ENCODE peak calls at places on chromosomes 1 and 21, in eight cellular contexts. O is cardiac muscle cell, R is GM10248, U is endothelial cell, Q is brain microvascular endothelial cell, Z is cardiac fibroblast, T is progenitor cell of endocrine pancreas, I is H1. W is an unnamed sample.

GRCh38 chr21:24045373-24045772 is 1561.9 kb downstream of the MRPL39 start:
- DNase-seq in R (no peak), Q (no peak), U (no peak), I (no peak), O (no peak), Z (no peak), T (no peak), W (no peak)

GRCh38 chr1:169105434-169106094 is 926 bp upstream of the ATP1B1 start:
- DNase-seq in O (no peak), I (peak; percentile 44), U (peak; percentile 57), T (peak; percentile 79), R (peak; percentile 66), Q (no peak), Z (peak; percentile 37), W (peak; percentile 46)

GRCh38 chr1:205748398-205749093 is 1.4 kb downstream of the NUCKS1 start:
- DNase-seq in T (no peak), O (peak; percentile 96), U (no peak), R (no peak), Q (peak; percentile 54), Z (peak; percentile 92), I (no peak), W (no peak)

GRCh38 chr1:6454856-6455751 is 10.9 kb downstream of the TNFRSF25 start:
- DNase-seq in Z (no peak), R (no peak), I (no peak), Q (no peak), T (no peak), U (peak; percentile 64), O (peak; percentile 29), W (no peak)

GRCh38 chr1:3062616-3063378 is 6.2 kb upstream of the PRDM16 start:
- DNase-seq in R (no peak), I (no peak), Z (no peak), O (no peak), Q (no peak), T (no peak), U (no peak), W (no peak)

GRCh38 chr1:43107664-43108063 is 64.4 kb downstream of the EBNA1BP2 start:
- DNase-seq in O (no peak), Q (no peak), T (no peak), Z (no peak), I (no peak), R (no peak), U (no peak), W (no peak)

GRCh38 chr1:117556976-117557375 is 48.9 kb upstream of the TENT5C start:
- DNase-seq in U (no peak), R (no peak), T (no peak), Z (no peak), Q (no peak), I (no peak), O (no peak), W (no peak)

GRCh38 chr1:233549404-233549803 is 64.5 kb upstream of the KCNK1 start:
- DNase-seq in Z (no peak), Q (no peak), T (no peak), I (no peak), U (no peak), R (no peak), O (no peak), W (no peak)

GRCh38 chr1:226548281-226549093 is at the start of gene STUM:
- DNase-seq in I (no peak), T (peak; percentile 27), U (peak; percentile 45), Z (peak; percentile 43), R (peak; percentile 52), O (peak; percentile 49), Q (no peak), W (peak; percentile 61)

GRCh38 chr1:211319892-211320291 is 6.7 kb upstream of the TRAF5 start:
- DNase-seq in Z (no peak), I (no peak), Q (no peak), R (no peak), U (no peak), T (no peak), O (no peak), W (no peak)

GRCh38 chr1:167105841-167106461 is 12.1 kb downstream of the STYXL2 start:
- DNase-seq in T (no peak), O (no peak), U (no peak), Q (no peak), R (no peak), I (no peak), Z (no peak), W (no peak)

GRCh38 chr1:193462629-193463320 is 276.4 kb upstream of the B3GALT2 start:
- DNase-seq in R (no peak), U (no peak), Z (peak; percentile 85), I (no peak), O (peak; percentile 93), Q (peak; percentile 9), T (no peak), W (no peak)

GRCh38 chr21:34280389-34280795 is 83.4 kb upstream of the KCNE2 start:
- DNase-seq in U (no peak), T (no peak), R (no peak), I (no peak), O (peak; percentile 69), Z (peak; percentile 64), Q (no peak), W (no peak)

GRCh38 chr21:44370027-44370735 is 16.8 kb downstream of the TRPM2 start:
- DNase-seq in Q (peak; percentile 2), O (peak; percentile 2), U (no peak), Z (no peak), R (no peak), T (no peak), I (no peak), W (peak; percentile 67)

GRCh38 chr1:206939131-206939530 is 7.1 kb downstream of the PIGR start:
- DNase-seq in R (no peak), Z (no peak), I (no peak), O (no peak), Q (no peak), U (no peak), T (no peak), W (no peak)

GRCh38 chr21:42923553-42924432 is 1.6 kb downstream of the ERVH48-1 start:
- DNase-seq in I (peak; percentile 88), Q (peak; percentile 77), T (peak; percentile 57), O (peak; percentile 91), U (peak; percentile 72), R (peak; percentile 86), Z (peak; percentile 92), W (peak; percentile 68)
- TF ChIP-seq CTCF in I (peak; percentile 68), Q (peak; percentile 85), T (peak; percentile 70), O (peak; percentile 79), U (peak; percentile 63), R (peak; percentile 63), Z (peak; percentile 79), W (peak; percentile 75)

DNA sequence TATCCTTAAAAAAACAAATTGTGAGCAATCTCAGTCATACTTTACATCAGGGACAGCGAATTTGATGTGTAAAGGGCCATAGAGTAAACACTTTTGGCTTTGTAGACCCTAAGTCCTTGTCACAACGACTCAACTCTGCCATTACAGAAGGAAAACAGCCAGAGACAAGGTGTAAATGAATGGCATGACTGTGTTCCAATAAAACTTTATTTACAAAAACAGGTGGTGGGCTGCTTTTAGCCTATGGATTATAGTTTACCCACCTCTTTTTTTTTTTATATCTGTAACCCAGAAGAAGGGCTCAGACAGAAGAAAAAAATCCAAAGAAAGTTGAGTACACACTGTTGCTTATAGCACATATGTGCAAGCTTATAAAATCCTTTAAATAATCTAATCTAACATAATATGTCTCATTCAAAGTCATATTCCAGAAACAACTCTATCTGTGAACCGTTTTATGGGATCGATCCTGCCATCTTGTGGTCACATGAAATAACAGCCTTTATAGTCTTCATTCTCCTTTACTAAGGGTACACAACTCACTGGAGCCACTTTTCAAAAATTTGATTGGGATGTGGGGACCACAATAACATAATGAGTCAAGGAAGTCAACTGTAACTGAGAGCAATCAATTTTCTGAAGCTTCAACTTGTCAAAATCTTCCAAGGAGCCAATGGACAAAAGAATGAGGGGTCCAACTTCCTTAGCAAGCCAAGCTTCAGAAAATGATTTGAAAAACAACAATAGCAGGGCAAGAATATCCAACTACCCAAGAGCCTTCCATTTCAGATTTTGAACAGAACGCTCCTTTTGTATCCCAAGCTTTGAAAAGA is 142.2 kb upstream of the KRTAP19-8 start:
- DNase-seq in Q (peak; percentile 39), I (no peak), T (no peak), Z (peak; percentile 64), U (no peak), R (peak; percentile 39), O (peak; percentile 72), W (peak; percentile 30)
- TF ChIP-seq CTCF in Q (peak; percentile 58), I (peak; percentile 46), T (peak; percentile 67), Z (peak; percentile 58), U (peak; percentile 52), R (peak; percentile 57), O (peak; percentile 70), W (peak; percentile 58)

GRCh38 chr1:18320051-18320450 is 160.7 kb upstream of the KLHDC7A start:
- DNase-seq in U (no peak), O (no peak), Q (no peak), I (no peak), Z (no peak), R (no peak), T (no peak), W (no peak)

GRCh38 chr1:18324246-18324645 is 156.5 kb upstream of the KLHDC7A start:
- DNase-seq in Q (no peak), U (no peak), T (no peak), I (no peak), Z (no peak), O (no peak), R (no peak), W (no peak)

GRCh38 chr1:18323259-18323658 is 157.5 kb upstream of the KLHDC7A start:
- DNase-seq in I (no peak), T (no peak), R (no peak), U (no peak), Q (no peak), O (no peak), Z (no peak), W (no peak)

GRCh38 chr1:18325151-18325550 is 155.6 kb upstream of the KLHDC7A start:
- DNase-seq in Q (no peak), R (no peak), I (no peak), Z (no peak), T (no peak), O (no peak), U (no peak), W (no peak)

GRCh38 chr1:18322353-18323032 is 158.2 kb upstream of the KLHDC7A start:
- DNase-seq in O (no peak), R (no peak), I (no peak), Q (no peak), U (peak; percentile 61), T (no peak), Z (no peak), W (no peak)
- TF ChIP-seq CTCF in O (no peak), R (no peak), I (peak; percentile 63), Q (peak; percentile 4), U (peak; percentile 71), T (peak; percentile 58), Z (no peak), W (no peak)

GRCh38 chr1:222104097-222104496 is 362.2 kb upstream of the DUSP10 start:
- DNase-seq in Q (no peak), U (no peak), O (no peak), R (no peak), I (no peak), T (no peak), Z (no peak), W (no peak)

GRCh38 chr1:222104661-222105392 is 362.9 kb upstream of the DUSP10 start:
- DNase-seq in Z (no peak), O (no peak), I (no peak), Q (no peak), R (no peak), T (no peak), U (no peak), W (peak; percentile 35)

GRCh38 chr1:222105861-222106260 is 364.0 kb upstream of the DUSP10 start:
- DNase-seq in O (no peak), Q (no peak), T (no peak), R (no peak), U (no peak), I (no peak), Z (no peak), W (no peak)

GRCh38 chr1:222106369-222106768 is 364.5 kb upstream of the DUSP10 start:
- DNase-seq in Z (no peak), T (no peak), U (no peak), I (no peak), Q (no peak), R (no peak), O (no peak), W (no peak)

GRCh38 chr1:222105393-222105737 is 363.5 kb upstream of the DUSP10 start:
- DNase-seq in Z (no peak), T (no peak), O (no peak), I (no peak), R (no peak), U (no peak), Q (no peak), W (no peak)
- TF ChIP-seq CTCF in Z (no peak), T (no peak), O (no peak), I (no peak), R (no peak), U (no peak), Q (no peak), W (no peak)